ENCODE peak calls at places on chromosomes 5 and 9, in eight cellular contexts. N is right atrium auricular region, V is spleen, U is A549, K is endodermal cell, D is right lobe of liver, B is dorsolateral prefrontal cortex, F is ovary. J is an unnamed sample.

GRCh38 chr9:8074645-8075044 is 275.1 kb upstream of the DMAC1 start:
- DNase-seq in K (no peak), B (no peak), F (no peak), V (no peak), D (no peak), U (no peak), N (no peak), J (no peak)

GRCh38 chr5:17991775-17992174 is 357.5 kb downstream of the TAF11L14 start:
- DNase-seq in N (no peak), F (no peak), D (no peak), V (no peak), U (no peak), B (no peak), K (peak), J (no peak)

GRCh38 chr9:134443169-134444039 is 117.1 kb downstream of the RXRA start:
- DNase-seq in F (peak), D (peak), U (peak), V (peak), B (peak), N (peak), K (peak), J (peak)

GRCh38 chr5:125487231-125487630 is 740.8 kb upstream of the ZNF608 start:
- DNase-seq in F (no peak), V (no peak), N (no peak), B (no peak), K (no peak), U (no peak), D (no peak), J (no peak)

GRCh38 chr9:137435980-137436760 is 5.0 kb downstream of the ENTPD8 start:
- DNase-seq in F (peak), N (no peak), V (peak), K (no peak), U (peak), D (no peak), B (no peak), J (peak)

GRCh38 chr5:172493906-172494305 is 39.6 kb upstream of the SH3PXD2B start:
- DNase-seq in K (no peak), B (no peak), F (peak), D (peak), V (no peak), N (peak), U (no peak), J (no peak)

GRCh38 chr5:79505138-79505537 is 8.8 kb downstream of the HOMER1 start:
- DNase-seq in B (no peak), U (no peak), N (no peak), F (no peak), K (no peak), D (no peak), V (no peak), J (no peak)

GRCh38 chr9:131043097-131043496 is 34.1 kb downstream of the LAMC3 start:
- DNase-seq in D (no peak), K (no peak), U (no peak), V (no peak), N (no peak), B (no peak), F (no peak), J (no peak)

GRCh38 chr5:169746147-169746694 is 109.1 kb downstream of the DOCK2 start:
- DNase-seq in K (peak), F (no peak), N (no peak), D (no peak), U (no peak), V (no peak), B (no peak), J (no peak)

GRCh38 chr5:6872441-6873160 is 159.4 kb downstream of the TENT4A start:
- DNase-seq in B (no peak), K (no peak), V (no peak), U (no peak), F (no peak), D (no peak), N (no peak), J (no peak)

GRCh38 chr5:153551537-153552079 is 61.1 kb downstream of the GRIA1 start:
- DNase-seq in V (no peak), N (no peak), D (no peak), B (no peak), K (peak), U (peak), F (no peak), J (no peak)

GRCh38 chr9:93642961-93643360 is 66.6 kb downstream of the PHF2 start:
- DNase-seq in F (peak), N (no peak), B (no peak), K (no peak), U (no peak), D (no peak), V (no peak), J (no peak)

GRCh38 chr5:97531549-97531948 is 348.5 kb upstream of the RIOK2 start:
- DNase-seq in K (no peak), D (no peak), V (no peak), U (no peak), N (no peak), B (no peak), F (no peak), J (no peak)

GRCh38 chr5:107402881-107403280 is 267.9 kb downstream of the EFNA5 start:
- DNase-seq in U (no peak), D (no peak), B (no peak), K (no peak), V (no peak), F (no peak), N (no peak), J (peak)

GRCh38 chr9:133991211-133991921 is 758 bp downstream of the VAV2 start:
- DNase-seq in B (no peak), N (no peak), K (peak), F (peak), V (peak), D (peak), U (no peak), J (peak)

GRCh38 chr5:11719888-11720481 is 184.3 kb downstream of the CTNND2 start:
- DNase-seq in B (peak), N (no peak), U (peak), V (no peak), D (peak), F (no peak), K (peak), J (no peak)
- TF ChIP-seq CTCF in B (peak), N (peak), U (no peak), V (peak), D (peak), F (no peak), K (peak), J (peak)

DNA sequence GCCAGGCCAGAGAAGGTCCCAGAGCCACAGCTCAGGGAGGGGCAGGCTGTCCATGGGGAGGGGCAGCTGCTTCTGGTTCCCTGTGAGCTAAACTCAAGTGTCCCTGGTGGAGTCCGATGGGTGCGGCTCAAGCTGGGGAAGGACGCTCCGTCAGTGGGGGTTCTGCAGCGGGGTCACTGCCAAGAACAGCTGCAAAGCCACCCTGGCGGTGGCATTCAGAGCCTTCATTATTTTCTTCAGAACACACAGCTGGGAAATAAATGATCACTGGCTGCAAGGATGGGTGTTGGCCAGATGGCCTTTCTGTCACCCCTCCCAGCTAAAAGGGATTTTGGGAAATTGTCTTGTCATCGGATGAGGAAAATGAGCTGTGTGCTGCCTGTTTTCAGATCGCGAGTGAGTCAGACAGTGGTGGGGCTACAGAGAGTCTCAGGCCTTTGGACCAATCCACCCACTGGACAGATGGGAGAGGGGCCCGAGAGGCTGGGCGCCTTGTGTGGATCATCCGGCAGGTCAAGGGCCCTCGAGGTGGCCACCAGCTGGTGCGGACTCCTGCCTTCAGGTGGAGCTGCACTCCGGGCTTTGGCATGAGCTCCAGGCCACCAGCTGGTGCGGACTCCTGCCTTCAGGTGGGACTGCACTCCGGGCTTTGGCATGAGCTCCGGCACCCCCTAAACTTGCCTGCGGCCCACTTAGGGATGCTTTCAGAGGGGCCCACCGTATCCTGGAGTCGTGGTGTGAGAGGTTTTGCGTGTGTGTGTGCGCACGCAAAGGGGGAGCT is 17.9 kb upstream of the GFPT2 start:
- DNase-seq in U (no peak), D (no peak), B (peak), F (no peak), K (peak), V (no peak), N (peak), J (no peak)
- H3K27ac ChIP-seq in U (no peak), D (no peak), B (peak), F (no peak), K (no peak), V (no peak), N (peak), J (no peak)

GRCh38 chr9:129163753-129164152 is 14.3 kb downstream of the IER5L start:
- DNase-seq in N (no peak), D (no peak), K (no peak), V (no peak), B (no peak), F (peak), U (no peak), J (peak)

GRCh38 chr9:129170229-129170628 is 7.8 kb downstream of the IER5L start:
- DNase-seq in B (no peak), F (no peak), D (no peak), V (no peak), N (no peak), K (no peak), U (no peak), J (no peak)

GRCh38 chr9:129164246-129164930 is 13.7 kb downstream of the IER5L start:
- DNase-seq in B (no peak), U (no peak), K (no peak), N (peak), D (no peak), V (no peak), F (peak), J (peak)

GRCh38 chr9:129165198-129165597 is 12.9 kb downstream of the IER5L start:
- DNase-seq in V (no peak), N (no peak), B (no peak), K (no peak), U (no peak), D (no peak), F (no peak), J (no peak)

GRCh38 chr9:129166962-129167557 is 11.0 kb downstream of the IER5L start:
- DNase-seq in N (peak), D (no peak), V (no peak), B (no peak), K (peak), F (peak), U (peak), J (peak)
- H3K4me3 ChIP-seq in N (no peak), D (no peak), V (no peak), B (no peak), K (no peak), F (no peak), U (peak), J (peak)

GRCh38 chr5:23305055-23305454 is 202.4 kb upstream of the PRDM9 start:
- DNase-seq in K (no peak), B (no peak), V (no peak), N (no peak), F (no peak), U (no peak), D (no peak), J (peak)

GRCh38 chr5:23303433-23303832 is 204.0 kb upstream of the PRDM9 start:
- DNase-seq in N (no peak), F (no peak), V (no peak), U (peak), K (no peak), B (no peak), D (no peak), J (no peak)

GRCh38 chr5:23303836-23304235 is 203.6 kb upstream of the PRDM9 start:
- DNase-seq in K (no peak), D (no peak), F (no peak), N (no peak), V (no peak), B (no peak), U (no peak), J (no peak)

DNA sequence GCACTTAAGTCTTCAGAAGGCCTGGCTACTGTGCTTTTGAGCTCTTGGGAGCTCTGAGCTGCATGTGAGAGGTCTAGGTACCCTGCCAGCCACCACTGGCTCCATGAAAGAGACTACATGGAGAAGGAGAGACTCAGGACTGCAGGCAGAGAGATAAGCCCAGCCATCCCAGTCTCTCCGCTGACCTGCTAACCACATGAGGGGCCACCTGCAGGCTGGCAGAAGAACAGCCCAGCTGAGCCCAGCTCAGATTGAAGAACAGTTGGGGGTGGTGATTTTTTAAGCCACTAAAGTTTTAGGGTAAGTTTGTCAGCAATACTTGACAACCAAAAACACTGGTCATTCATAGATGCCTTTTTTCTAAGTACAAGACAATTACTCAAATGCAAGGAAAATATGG is 205.0 kb upstream of the PRDM9 start:
- DNase-seq in F (no peak), D (no peak), U (no peak), N (no peak), K (no peak), V (no peak), B (no peak), J (no peak)
- TF ChIP-seq CTCF in F (no peak), D (no peak), U (no peak), N (no peak), K (peak), V (no peak), B (no peak), J (no peak)